ENCODE peak calls at places on chromosomes 6 and 20, in five cellular contexts. E, H, J, U and W are unnamed samples.

GRCh38 chr6:115219645-115220044 is 841.0 kb downstream of the FRK start:
- DNase-seq in J (no peak), H (no peak), E (no peak), U (no peak), W (no peak)

GRCh38 chr20:25287631-25288290 is 39.9 kb downstream of the PYGB start:
- DNase-seq in U (no peak), H (no peak), E (no peak), J (no peak), W (no peak)

GRCh38 chr6:135922746-135923145 is 71.2 kb downstream of the PDE7B start:
- DNase-seq in E (peak; percentile 83), U (peak; percentile 92), H (no peak), J (no peak), W (peak; percentile 89)

GRCh38 chr6:217048-217659 is 75.1 kb upstream of the DUSP22 start:
- DNase-seq in J (no peak), H (peak; percentile 18), E (no peak), U (no peak), W (no peak)

GRCh38 chr20:52432740-52433139 is 241.2 kb upstream of the ZFP64 start:
- DNase-seq in J (no peak), U (no peak), E (no peak), H (no peak), W (no peak)

GRCh38 chr20:49712918-49713778 is 530 bp downstream of the B4GALT5 start:
- DNase-seq in H (no peak), U (no peak), J (no peak), E (no peak), W (no peak)

GRCh38 chr20:59748555-59749292 is 144.4 kb downstream of the PHACTR3 start:
- DNase-seq in J (no peak), H (no peak), U (no peak), E (peak; percentile 46), W (peak; percentile 80)

GRCh38 chr6:5416250-5416649 is 154.9 kb downstream of the FARS2 start:
- DNase-seq in H (no peak), E (no peak), U (no peak), J (no peak), W (no peak)

GRCh38 chr6:31058128-31058894 is 48.0 kb downstream of the MUC22 start:
- DNase-seq in J (no peak), U (peak; percentile 87), H (peak; percentile 70), E (peak; percentile 98), W (peak; percentile 71)

GRCh38 chr6:74447013-74447412 is 751.0 kb downstream of the CD109 start:
- DNase-seq in J (no peak), U (no peak), E (peak; percentile 8), H (peak; percentile 44), W (no peak)

GRCh38 chr6:63677282-63677681 is 41.7 kb downstream of the PHF3 start:
- DNase-seq in E (no peak), U (no peak), H (no peak), J (no peak), W (no peak)

GRCh38 chr6:49423817-49424216 is 39.2 kb downstream of the MMUT start:
- DNase-seq in H (no peak), E (no peak), U (no peak), J (no peak), W (no peak)

GRCh38 chr6:43846556-43846955 is 76.5 kb downstream of the VEGFA start:
- DNase-seq in J (no peak), E (peak; percentile 69), U (peak; percentile 11), H (no peak), W (no peak)

GRCh38 chr20:60074276-60074675 is 116.1 kb downstream of the CDH26 start:
- DNase-seq in J (no peak), U (no peak), H (no peak), E (no peak), W (no peak)

GRCh38 chr20:38626921-38627659 is 25.5 kb downstream of the ARHGAP40 start:
- DNase-seq in E (no peak), U (no peak), H (no peak), J (no peak), W (no peak)

GRCh38 chr6:73800997-73801396 is 105.0 kb downstream of the CD109 start:
- DNase-seq in E (no peak), H (no peak), J (no peak), U (no peak), W (no peak)

GRCh38 chr6:83792846-83793245 is 60.3 kb upstream of the RIPPLY2 start:
- DNase-seq in U (no peak), H (no peak), E (no peak), J (no peak), W (no peak)

GRCh38 chr6:45310118-45310788 is 17.9 kb upstream of the RUNX2 start:
- DNase-seq in E (no peak), H (no peak), J (no peak), U (no peak), W (no peak)

GRCh38 chr6:166413491-166413951 is 30.8 kb upstream of the MPC1 start:
- DNase-seq in H (no peak), U (no peak), J (no peak), E (no peak), W (no peak)

GRCh38 chr6:69097948-69098347 is 462.9 kb downstream of the ADGRB3 start:
- DNase-seq in H (no peak), E (no peak), J (no peak), U (no peak), W (no peak)

GRCh38 chr6:79137671-79138070 is 59.6 kb upstream of the PHIP start:
- DNase-seq in H (no peak), U (no peak), E (peak; percentile 6), J (no peak), W (no peak)

GRCh38 chr20:9206486-9206885 is 137.6 kb downstream of the PLCB4 start:
- DNase-seq in E (no peak), H (no peak), J (no peak), U (no peak), W (no peak)

GRCh38 chr20:10761786-10762185 is 88.0 kb upstream of the JAG1 start:
- DNase-seq in J (no peak), U (peak; percentile 49), E (peak; percentile 89), H (no peak), W (no peak)

GRCh38 chr6:106119526-106119925 is 33.4 kb downstream of the PRDM1 start:
- DNase-seq in E (no peak), H (no peak), U (no peak), J (no peak), W (no peak)
- TF ChIP-seq CTCF in E (no peak), H (no peak), U (no peak), J (no peak), W (no peak)

GRCh38 chr6:157600807-157601206 is 219.8 kb downstream of the ZDHHC14 start:
- DNase-seq in U (no peak), E (no peak), J (no peak), H (no peak), W (no peak)
- TF ChIP-seq CTCF in U (no peak), E (no peak), J (no peak), H (no peak), W (no peak)

DNA sequence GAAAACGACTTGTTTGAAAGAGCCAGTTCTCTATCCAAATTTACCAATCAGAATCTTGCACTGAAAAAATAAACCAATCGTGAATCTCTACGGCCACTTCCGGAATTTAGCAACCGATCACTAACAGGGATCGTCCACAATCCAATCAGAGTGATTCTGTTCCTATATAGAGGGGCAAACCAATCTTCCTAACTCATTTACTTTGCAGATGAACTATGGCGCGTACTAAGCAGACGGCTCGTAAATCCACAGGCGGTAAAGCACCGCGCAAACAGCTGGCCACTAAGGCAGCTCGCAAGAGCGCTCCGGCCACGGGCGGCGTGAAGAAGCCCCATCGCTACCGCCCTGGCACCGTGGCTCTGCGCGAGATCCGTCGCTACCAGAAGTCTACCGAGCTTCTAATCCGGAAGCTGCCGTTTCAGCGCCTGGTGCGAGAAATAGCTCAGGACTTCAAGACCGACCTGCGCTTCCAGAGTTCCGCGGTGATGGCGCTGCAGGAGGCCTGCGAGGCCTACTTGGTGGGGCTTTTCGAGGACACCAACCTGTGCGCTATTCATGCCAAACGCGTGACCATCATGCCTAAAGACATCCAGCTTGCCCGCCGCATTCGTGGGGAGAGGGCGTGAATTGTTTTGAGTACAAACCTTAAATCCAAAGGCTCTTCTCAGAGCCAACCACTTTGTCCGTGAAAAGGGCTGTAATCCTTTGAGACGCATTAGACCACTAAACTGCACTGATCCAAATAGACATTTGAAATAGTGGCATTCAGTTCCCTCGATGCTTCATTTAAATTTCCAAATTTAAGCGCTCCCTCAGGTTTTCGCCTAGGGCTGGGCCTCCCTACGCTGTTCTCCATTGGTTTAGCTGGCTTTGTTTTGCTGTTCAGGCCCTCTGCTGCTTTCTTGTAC is 138.0 kb downstream of the HFE start:
- DNase-seq in J (no peak), U (peak; percentile 90), H (no peak), E (peak; percentile 96), W (no peak)
- TF ChIP-seq CTCF in J (peak; percentile 39), U (peak; percentile 13), H (no peak), E (peak; percentile 21), W (no peak)

GRCh38 chr6:139373154-139373927 is 1.1 kb downstream of the CITED2 start:
- DNase-seq in J (peak; percentile 79), U (no peak), H (no peak), E (peak; percentile 53), W (no peak)
- TF ChIP-seq CTCF in J (peak; percentile 56), U (no peak), H (no peak), E (no peak), W (peak; percentile 10)